ENCODE peak calls at places on chromosomes 7 and 10, in five cellular contexts. C, S, O, J and P are unnamed samples. For H3K4me1, the result is how much of the 10 kb centered on the place peaks cover.

GRCh38 chr10:14588084-14588937 is 186.4 kb downstream of the FAM107B start:
- DNase-seq in J (no peak), S (no peak), O (peak), C (no peak), P (peak)

GRCh38 chr7:42972703-42973500 is 40.7 kb downstream of the MRPL32 start:
- DNase-seq in O (peak), S (no peak), J (no peak), C (no peak), P (peak)

GRCh38 chr10:51932530-51932929 is 233.1 kb upstream of the CSTF2T start:
- DNase-seq in O (no peak), C (no peak), S (no peak), J (peak), P (no peak)

GRCh38 chr7:102989161-102989560 is 76.4 kb downstream of the LRRC17 start:
- DNase-seq in S (no peak), C (no peak), O (no peak), J (no peak), P (no peak)

GRCh38 chr7:23275906-23276305 is 23.2 kb upstream of the MALSU1 start:
- DNase-seq in C (no peak), S (no peak), J (no peak), O (no peak), P (no peak)

GRCh38 chr10:8312079-8312478 is 257.6 kb downstream of the GATA3 start:
- DNase-seq in J (no peak), C (no peak), O (no peak), S (no peak), P (peak)

GRCh38 chr7:110600983-110601382 is 489.9 kb upstream of the LRRN3 start:
- DNase-seq in C (no peak), S (no peak), O (no peak), J (no peak), P (no peak)

GRCh38 chr7:40851001-40851400 is 716.2 kb downstream of the SUGCT start:
- DNase-seq in S (no peak), J (no peak), O (no peak), C (no peak), P (no peak)

GRCh38 chr7:74230446-74231231 is 20.8 kb downstream of the LAT2 start:
- DNase-seq in O (no peak), S (no peak), J (no peak), C (no peak), P (no peak)

GRCh38 chr7:78326189-78326588 is 527.6 kb downstream of the PHTF2 start:
- DNase-seq in O (peak), S (no peak), J (no peak), C (no peak), P (peak)

GRCh38 chr10:12909182-12909835 is 92.2 kb downstream of the CCDC3 start:
- DNase-seq in J (no peak), C (no peak), O (no peak), S (no peak), P (no peak)

GRCh38 chr10:93445097-93445960 is 36.8 kb downstream of the MYOF start:
- DNase-seq in J (no peak), S (peak), O (peak), C (peak), P (peak)

GRCh38 chr7:2616973-2617709 is 14.6 kb upstream of the TTYH3 start:
- DNase-seq in C (no peak), J (no peak), S (peak), O (no peak), P (no peak)

GRCh38 chr7:47149971-47150370 is 431.9 kb downstream of the TNS3 start:
- DNase-seq in C (no peak), O (no peak), S (no peak), J (no peak), P (no peak)

GRCh38 chr7:46811529-46811928 is 770.4 kb downstream of the TNS3 start:
- DNase-seq in S (no peak), C (no peak), J (no peak), O (peak), P (peak)

GRCh38 chr10:71706216-71707121 is 13.1 kb downstream of the C10orf105 start:
- DNase-seq in S (no peak), O (no peak), J (no peak), C (no peak), P (no peak)

GRCh38 chr10:63409465-63410027 is 56.2 kb downstream of the JMJD1C start:
- DNase-seq in O (peak), C (no peak), S (no peak), J (no peak), P (peak)

GRCh38 chr7:86966920-86967319 is 92.5 kb downstream of the ELAPOR2 start:
- DNase-seq in O (no peak), C (no peak), S (no peak), J (no peak), P (no peak)
- TF ChIP-seq EZH2phosphoT487 in O (no peak), C (no peak), S (no peak), J (no peak), P (no peak)

GRCh38 chr7:14676896-14677295 is 225.7 kb downstream of the DGKB start:
- DNase-seq in O (no peak), C (no peak), J (no peak), S (no peak), P (no peak)

DNA sequence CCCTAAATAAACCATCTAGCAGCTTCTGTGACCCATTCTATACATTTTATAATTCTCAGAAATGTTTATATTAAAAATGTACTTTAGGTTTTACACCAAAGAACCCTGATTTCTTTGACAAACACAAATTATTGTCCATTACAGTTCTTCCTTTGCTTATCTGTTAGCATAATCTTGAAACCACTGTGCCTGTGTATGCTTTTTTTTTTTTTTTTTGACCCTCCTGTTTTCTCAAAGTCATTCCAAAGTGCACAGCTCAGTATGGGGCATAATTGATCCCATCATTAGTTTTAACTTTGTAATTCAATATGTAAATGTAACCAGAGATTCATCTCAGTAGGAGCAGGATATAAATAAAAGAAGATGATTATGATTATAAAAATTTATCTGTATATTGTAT is 229.3 kb downstream of the DGKB start:
- DNase-seq in S (no peak), J (no peak), C (no peak), O (no peak), P (no peak)
- H3K4me1 ChIP-seq in S (under half), J (under half), C (under half), O (under half), P (under half)

DNA sequence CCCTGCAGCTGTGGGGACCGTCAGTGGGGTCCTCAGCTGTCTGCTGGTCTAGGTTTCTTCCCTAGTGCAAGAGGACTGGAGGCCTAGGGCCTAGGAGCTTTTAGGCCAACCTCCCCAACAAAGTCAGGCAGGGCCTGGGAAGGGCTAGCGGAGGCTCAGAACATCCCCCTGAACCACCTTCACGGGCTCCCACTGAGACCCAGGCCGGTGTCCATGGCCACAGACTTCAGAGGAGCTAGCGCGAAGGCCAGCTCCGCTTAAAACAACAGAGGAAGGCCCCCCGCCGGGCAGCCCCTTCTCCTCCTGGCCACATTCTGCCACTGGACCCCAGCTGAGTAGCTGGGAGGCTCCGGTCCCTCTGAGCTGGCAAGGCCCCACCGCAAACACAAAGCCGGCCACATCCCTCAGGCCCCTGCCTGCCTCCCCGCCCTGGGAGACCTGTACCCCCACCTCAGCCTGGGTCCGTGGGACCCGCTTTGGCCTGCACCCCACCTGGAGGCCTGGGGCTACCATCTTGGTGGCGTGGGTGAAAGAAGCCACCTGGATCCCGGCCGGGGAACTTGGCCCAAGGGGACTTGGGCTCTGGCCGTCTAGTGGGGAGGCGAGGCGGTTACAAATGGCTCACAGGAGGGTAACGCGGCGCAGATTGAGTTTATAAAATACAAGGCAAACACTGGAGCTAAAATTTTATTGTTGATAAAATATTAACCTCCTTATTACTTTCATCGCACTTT is 5.4 kb upstream of the UNCX start:
- DNase-seq in C (no peak), J (no peak), S (peak), O (no peak), P (no peak)
- TF ChIP-seq EZH2 in C (no peak), J (no peak), S (peak), O (no peak), P (no peak)

DNA sequence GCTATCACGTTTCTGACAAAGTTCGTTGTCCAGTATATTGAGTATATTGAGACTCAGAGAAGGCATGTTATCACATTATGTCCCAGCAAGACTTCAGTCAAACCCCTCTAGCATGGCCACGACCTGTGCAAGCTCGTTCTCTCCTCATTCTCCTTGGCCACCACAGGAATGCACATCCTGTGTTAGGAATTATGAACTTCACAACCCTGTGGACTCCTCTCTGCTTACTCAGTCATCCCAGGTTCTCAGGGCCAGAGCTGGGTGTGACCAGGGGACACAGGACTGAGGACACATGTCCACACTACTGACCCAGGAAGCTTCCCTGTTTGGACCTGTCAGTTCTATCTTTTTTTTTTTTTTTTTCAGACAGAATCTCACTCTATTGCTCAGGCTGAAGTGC is 4.4 kb downstream of the SH2D4B start:
- DNase-seq in J (no peak), S (no peak), C (no peak), O (no peak), P (no peak)
- TF ChIP-seq EZH2phosphoT487 in J (no peak), S (no peak), C (no peak), O (no peak), P (no peak)

DNA sequence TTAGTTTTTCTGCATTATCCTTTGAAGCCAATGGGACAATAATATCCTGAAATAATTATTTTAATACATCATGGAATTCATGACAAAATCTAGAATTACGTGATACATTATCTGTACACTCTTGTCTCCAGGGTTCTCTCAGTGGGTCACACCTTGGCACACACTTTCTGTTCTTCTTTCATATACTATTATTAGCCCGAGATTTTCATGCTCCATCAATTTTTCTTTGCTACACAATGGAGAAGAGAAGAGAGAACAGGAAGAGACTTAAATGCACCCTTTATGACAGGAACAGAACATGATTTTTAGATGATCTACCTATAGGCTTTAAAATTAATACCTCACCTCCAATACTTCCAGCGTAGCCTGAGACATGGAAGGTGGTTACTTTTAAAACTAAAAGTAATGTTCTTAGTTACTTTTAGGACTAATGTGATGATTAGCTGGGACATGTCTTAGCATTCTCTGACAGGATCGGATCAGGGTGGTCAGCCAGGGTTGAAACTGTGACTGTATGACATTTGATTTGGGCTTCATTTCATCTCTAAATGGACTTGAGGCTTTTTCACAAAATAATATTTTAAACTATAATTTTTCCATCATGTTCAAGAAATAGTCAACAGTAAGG is 148.2 kb upstream of the WNT16 start:
- DNase-seq in O (no peak), J (no peak), C (no peak), S (no peak), P (no peak)
- H3K4me1 ChIP-seq in O (under half), J (under half), C (under half), S (under half), P (under half)

GRCh38 chr10:99532687-99533495 is at the start of gene NKX2-3:
- DNase-seq in J (peak), S (peak), C (no peak), O (peak), P (peak)
- TF ChIP-seq EZH2 in J (no peak), S (peak), C (no peak), O (no peak), P (no peak)

GRCh38 chr7:130222-130572 is 62.2 kb upstream of the FAM20C start:
- DNase-seq in J (no peak), S (no peak), C (no peak), O (no peak), P (no peak)

GRCh38 chr7:128311-129080 is 63.9 kb upstream of the FAM20C start:
- DNase-seq in O (no peak), J (no peak), S (no peak), C (no peak), P (no peak)

GRCh38 chr7:131111-132094 is 61.0 kb upstream of the FAM20C start:
- DNase-seq in O (peak), C (no peak), S (no peak), J (no peak), P (no peak)

GRCh38 chr7:127064-127598 is 65.2 kb upstream of the FAM20C start:
- DNase-seq in C (no peak), O (no peak), J (no peak), S (no peak), P (no peak)

GRCh38 chr7:129363-130221 is 62.8 kb upstream of the FAM20C start:
- DNase-seq in S (no peak), O (peak), C (no peak), J (no peak), P (no peak)
- TF ChIP-seq EZH2phosphoT487 in S (no peak), O (no peak), C (no peak), J (no peak), P (no peak)

DNA sequence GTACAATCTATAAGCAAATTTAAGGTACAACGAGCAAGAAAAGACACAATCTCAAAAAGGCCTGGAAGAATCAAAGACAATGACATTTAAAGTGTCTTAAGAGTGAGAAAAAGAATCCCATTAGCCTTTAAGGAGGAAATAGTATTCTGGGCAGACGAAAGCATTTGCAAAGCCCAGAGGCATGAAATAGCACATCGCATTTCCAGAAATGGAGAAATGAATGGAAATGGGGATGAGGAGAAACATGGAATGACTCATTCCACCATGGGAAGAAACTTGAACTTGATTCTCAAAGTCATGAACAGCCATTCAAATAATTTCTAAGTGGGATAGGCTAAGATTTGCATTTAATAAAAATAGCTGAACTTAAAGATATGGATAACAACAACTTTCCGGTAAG is 310.2 kb upstream of the KLF6 start:
- DNase-seq in S (no peak), C (no peak), J (no peak), O (no peak), P (no peak)
- H3K4me1 ChIP-seq in S (under half), C (under half), J (under half), O (under half), P (under half)

GRCh38 chr10:86970152-86970886 is 2.0 kb downstream of the ADIRF start:
- DNase-seq in C (peak), O (peak), S (peak), J (no peak), P (peak)
- TF ChIP-seq EZH2 in C (no peak), O (no peak), S (no peak), J (no peak), P (no peak)